ENCODE peak calls at places on chromosome 14, in seven cellular contexts. One of them, this sample, is unnamed.

GRCh38 chr14:68143341-68143807 is 323.8 kb downstream of the RAD51B start:
- DNase-seq in GM12878: no peak
- DNase-seq in SK-N-SH: no peak
- DNase-seq in H1: no peak
- DNase-seq in HepG2: no peak
- DNase-seq in HCT116: no peak
- DNase-seq in K562: no peak
- DNase-seq in this sample: no peak

GRCh38 chr14:101828038-101828437 is 66.5 kb downstream of the PPP2R5C start:
- DNase-seq in GM12878: no peak
- DNase-seq in SK-N-SH: no peak
- DNase-seq in HCT116: no peak
- DNase-seq in H1: no peak
- DNase-seq in K562: no peak
- DNase-seq in HepG2: no peak
- DNase-seq in this sample: no peak

GRCh38 chr14:101956179-101956885 is 8.0 kb upstream of the DYNC1H1 start:
- DNase-seq in H1: no peak
- DNase-seq in HepG2: no peak
- DNase-seq in K562: no peak
- DNase-seq in HCT116: no peak
- DNase-seq in GM12878: no peak
- DNase-seq in SK-N-SH: no peak
- DNase-seq in this sample: no peak

GRCh38 chr14:104144453-104144790 is 6.0 kb downstream of the KIF26A start:
- DNase-seq in SK-N-SH: no peak
- DNase-seq in H1: no peak
- DNase-seq in HCT116: no peak
- DNase-seq in GM12878: no peak
- DNase-seq in K562: no peak
- DNase-seq in HepG2: no peak
- DNase-seq in this sample: no peak

GRCh38 chr14:72714094-72714493 is 179.8 kb downstream of the DPF3 start:
- DNase-seq in HCT116: no peak
- DNase-seq in K562: no peak
- DNase-seq in H1: no peak
- DNase-seq in SK-N-SH: no peak
- DNase-seq in HepG2: no peak
- DNase-seq in GM12878: peak
- DNase-seq in this sample: no peak

GRCh38 chr14:51014086-51014485 is 69.8 kb upstream of the PYGL start:
- DNase-seq in H1: no peak
- DNase-seq in GM12878: no peak
- DNase-seq in HepG2: no peak
- DNase-seq in SK-N-SH: no peak
- DNase-seq in K562: no peak
- DNase-seq in HCT116: no peak
- DNase-seq in this sample: no peak

GRCh38 chr14:70638416-70638815 is 3.3 kb upstream of the TTC9 start:
- DNase-seq in HCT116: no peak
- DNase-seq in GM12878: no peak
- DNase-seq in SK-N-SH: no peak
- DNase-seq in H1: no peak
- DNase-seq in K562: no peak
- DNase-seq in HepG2: no peak
- DNase-seq in this sample: no peak

GRCh38 chr14:90275455-90275814 is 19.1 kb downstream of the PSMC1 start:
- DNase-seq in GM12878: no peak
- DNase-seq in HCT116: no peak
- DNase-seq in HepG2: no peak
- DNase-seq in H1: no peak
- DNase-seq in K562: no peak
- DNase-seq in SK-N-SH: no peak
- DNase-seq in this sample: no peak

GRCh38 chr14:71001742-71002141 is 94.5 kb downstream of the PCNX1 start:
- DNase-seq in H1: no peak
- DNase-seq in GM12878: no peak
- DNase-seq in SK-N-SH: peak
- DNase-seq in HCT116: no peak
- DNase-seq in K562: no peak
- DNase-seq in HepG2: peak
- DNase-seq in this sample: no peak

GRCh38 chr14:23009483-23009938 is 432 bp downstream of the C14orf93 start:
- DNase-seq in K562: no peak
- DNase-seq in H1: no peak
- DNase-seq in HCT116: no peak
- DNase-seq in GM12878: no peak
- DNase-seq in SK-N-SH: no peak
- DNase-seq in HepG2: no peak
- DNase-seq in this sample: no peak

GRCh38 chr14:104665092-104665662 is 24.2 kb upstream of the INF2 start:
- DNase-seq in HCT116: no peak
- DNase-seq in SK-N-SH: no peak
- DNase-seq in HepG2: no peak
- DNase-seq in H1: no peak
- DNase-seq in GM12878: no peak
- DNase-seq in K562: no peak
- DNase-seq in this sample: no peak

GRCh38 chr14:100902295-100902694 is 1.2 kb downstream of the RTL1 start:
- DNase-seq in K562: peak
- DNase-seq in GM12878: no peak
- DNase-seq in SK-N-SH: peak
- DNase-seq in HepG2: peak
- DNase-seq in H1: no peak
- DNase-seq in HCT116: peak
- DNase-seq in this sample: no peak

GRCh38 chr14:23121401-23121800 is 2.3 kb upstream of the CEBPE start:
- DNase-seq in K562: no peak
- DNase-seq in HepG2: no peak
- DNase-seq in GM12878: no peak
- DNase-seq in HCT116: no peak
- DNase-seq in SK-N-SH: no peak
- DNase-seq in H1: no peak
- DNase-seq in this sample: no peak

GRCh38 chr14:103015426-103015825 is 41.9 kb downstream of the CDC42BPB start:
- DNase-seq in HepG2: no peak
- DNase-seq in HCT116: no peak
- DNase-seq in SK-N-SH: no peak
- DNase-seq in GM12878: no peak
- DNase-seq in H1: no peak
- DNase-seq in K562: no peak
- DNase-seq in this sample: no peak

GRCh38 chr14:38262844-38263243 is 7.0 kb upstream of the CLEC14A start:
- DNase-seq in HCT116: no peak
- DNase-seq in K562: no peak
- DNase-seq in GM12878: no peak
- DNase-seq in SK-N-SH: no peak
- DNase-seq in HepG2: no peak
- DNase-seq in H1: no peak
- DNase-seq in this sample: no peak
- TF ChIP-seq POLR2AphosphoS5 in HCT116: no peak
- TF ChIP-seq POLR2AphosphoS5 in K562: no peak
- TF ChIP-seq POLR2AphosphoS5 in GM12878: no peak
- TF ChIP-seq POLR2AphosphoS5 in SK-N-SH: no peak
- TF ChIP-seq POLR2AphosphoS5 in HepG2: no peak
- TF ChIP-seq POLR2AphosphoS5 in H1: no peak
- TF ChIP-seq POLR2AphosphoS5 in this sample: no peak

GRCh38 chr14:96225745-96226151 is 21.1 kb downstream of the BDKRB2 start:
- DNase-seq in HCT116: no peak
- DNase-seq in H1: peak
- DNase-seq in GM12878: no peak
- DNase-seq in HepG2: peak
- DNase-seq in K562: no peak
- DNase-seq in SK-N-SH: peak
- DNase-seq in this sample: no peak
- TF ChIP-seq SIN3A in HCT116: no peak
- TF ChIP-seq SIN3A in H1: no peak
- TF ChIP-seq SIN3A in GM12878: no peak
- TF ChIP-seq SIN3A in HepG2: no peak
- TF ChIP-seq SIN3A in K562: no peak
- TF ChIP-seq SIN3A in SK-N-SH: no peak
- TF ChIP-seq SIN3A in this sample: no peak

GRCh38 chr14:75649773-75650172 is 10.9 kb downstream of the ERG28 start:
- DNase-seq in HCT116: no peak
- DNase-seq in K562: no peak
- DNase-seq in SK-N-SH: no peak
- DNase-seq in H1: no peak
- DNase-seq in HepG2: no peak
- DNase-seq in GM12878: no peak
- DNase-seq in this sample: no peak

GRCh38 chr14:75646762-75647161 is 13.9 kb downstream of the ERG28 start:
- DNase-seq in K562: no peak
- DNase-seq in HepG2: peak
- DNase-seq in H1: no peak
- DNase-seq in HCT116: no peak
- DNase-seq in SK-N-SH: no peak
- DNase-seq in GM12878: no peak
- DNase-seq in this sample: no peak

GRCh38 chr14:75649337-75649736 is 11.3 kb downstream of the ERG28 start:
- DNase-seq in HCT116: no peak
- DNase-seq in HepG2: no peak
- DNase-seq in K562: no peak
- DNase-seq in SK-N-SH: no peak
- DNase-seq in GM12878: no peak
- DNase-seq in H1: no peak
- DNase-seq in this sample: no peak

GRCh38 chr14:75648066-75648838 is 12.4 kb downstream of the ERG28 start:
- DNase-seq in H1: no peak
- DNase-seq in GM12878: no peak
- DNase-seq in SK-N-SH: no peak
- DNase-seq in HepG2: peak
- DNase-seq in K562: no peak
- DNase-seq in HCT116: peak
- DNase-seq in this sample: peak

DNA sequence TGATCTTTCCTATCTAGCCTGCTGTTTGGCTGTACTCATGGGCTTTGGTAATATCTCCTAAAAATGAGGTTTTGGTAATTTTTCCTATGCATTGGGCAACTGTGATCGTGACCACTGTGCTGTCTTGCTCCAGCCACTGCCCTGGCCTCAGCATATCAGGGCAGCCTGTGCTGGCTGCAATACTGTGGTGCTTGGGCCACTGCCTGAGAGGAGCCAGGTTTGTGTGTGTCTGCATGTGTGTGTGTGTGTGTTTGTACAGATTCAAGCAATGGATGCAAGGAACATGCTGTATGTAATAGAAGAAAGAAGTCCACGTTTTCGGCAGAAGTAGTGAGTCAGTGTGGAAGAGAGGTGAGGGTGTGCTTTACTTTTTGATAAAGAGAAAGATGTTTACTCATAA is 13.0 kb downstream of the ERG28 start:
- DNase-seq in SK-N-SH: no peak
- DNase-seq in K562: no peak
- DNase-seq in HepG2: no peak
- DNase-seq in H1: no peak
- DNase-seq in GM12878: no peak
- DNase-seq in HCT116: no peak
- DNase-seq in this sample: no peak
- H3K27ac ChIP-seq in SK-N-SH: no peak
- H3K27ac ChIP-seq in K562: no peak
- H3K27ac ChIP-seq in HepG2: peak
- H3K27ac ChIP-seq in H1: no peak
- H3K27ac ChIP-seq in GM12878: no peak
- H3K27ac ChIP-seq in HCT116: no peak
- H3K27ac ChIP-seq in this sample: peak

GRCh38 chr14:76963366-76963765 is 65.1 kb downstream of the IRF2BPL start:
- DNase-seq in H1: no peak
- DNase-seq in SK-N-SH: no peak
- DNase-seq in K562: no peak
- DNase-seq in HepG2: no peak
- DNase-seq in GM12878: no peak
- DNase-seq in HCT116: no peak
- DNase-seq in this sample: no peak
- TF ChIP-seq POLR2AphosphoS5 in H1: no peak
- TF ChIP-seq POLR2AphosphoS5 in SK-N-SH: no peak
- TF ChIP-seq POLR2AphosphoS5 in K562: no peak
- TF ChIP-seq POLR2AphosphoS5 in HepG2: no peak
- TF ChIP-seq POLR2AphosphoS5 in GM12878: no peak
- TF ChIP-seq POLR2AphosphoS5 in HCT116: no peak
- TF ChIP-seq POLR2AphosphoS5 in this sample: no peak

GRCh38 chr14:36672095-36672494 is 10.4 kb downstream of the PAX9 start:
- DNase-seq in HCT116: no peak
- DNase-seq in SK-N-SH: no peak
- DNase-seq in HepG2: no peak
- DNase-seq in GM12878: no peak
- DNase-seq in H1: no peak
- DNase-seq in K562: no peak
- DNase-seq in this sample: no peak
- TF ChIP-seq SIN3A in HCT116: no peak
- TF ChIP-seq SIN3A in SK-N-SH: no peak
- TF ChIP-seq SIN3A in HepG2: no peak
- TF ChIP-seq SIN3A in GM12878: no peak
- TF ChIP-seq SIN3A in H1: no peak
- TF ChIP-seq SIN3A in K562: no peak
- TF ChIP-seq SIN3A in this sample: no peak

GRCh38 chr14:73795974-73796373 is 55.7 kb upstream of the PTGR2 start:
- DNase-seq in HepG2: peak
- DNase-seq in GM12878: no peak
- DNase-seq in SK-N-SH: no peak
- DNase-seq in HCT116: peak
- DNase-seq in H1: no peak
- DNase-seq in K562: no peak
- DNase-seq in this sample: no peak

GRCh38 chr14:73800970-73801515 is 50.6 kb upstream of the PTGR2 start:
- DNase-seq in GM12878: no peak
- DNase-seq in K562: no peak
- DNase-seq in HepG2: no peak
- DNase-seq in H1: no peak
- DNase-seq in HCT116: no peak
- DNase-seq in SK-N-SH: no peak
- DNase-seq in this sample: no peak

GRCh38 chr14:73795466-73795865 is 56.2 kb upstream of the PTGR2 start:
- DNase-seq in HepG2: no peak
- DNase-seq in SK-N-SH: no peak
- DNase-seq in HCT116: no peak
- DNase-seq in K562: no peak
- DNase-seq in GM12878: no peak
- DNase-seq in H1: no peak
- DNase-seq in this sample: no peak

GRCh38 chr14:73797540-73797925 is 54.1 kb upstream of the PTGR2 start:
- DNase-seq in HCT116: no peak
- DNase-seq in HepG2: no peak
- DNase-seq in SK-N-SH: no peak
- DNase-seq in K562: no peak
- DNase-seq in H1: no peak
- DNase-seq in GM12878: no peak
- DNase-seq in this sample: no peak

GRCh38 chr14:73796881-73797539 is 54.6 kb upstream of the PTGR2 start:
- DNase-seq in HepG2: no peak
- DNase-seq in HCT116: no peak
- DNase-seq in H1: no peak
- DNase-seq in GM12878: no peak
- DNase-seq in SK-N-SH: no peak
- DNase-seq in K562: no peak
- DNase-seq in this sample: no peak
- H3K27ac ChIP-seq in HepG2: no peak
- H3K27ac ChIP-seq in HCT116: no peak
- H3K27ac ChIP-seq in H1: no peak
- H3K27ac ChIP-seq in GM12878: no peak
- H3K27ac ChIP-seq in SK-N-SH: no peak
- H3K27ac ChIP-seq in K562: no peak
- H3K27ac ChIP-seq in this sample: peak